ENCODE peak calls at places on chromosomes 11 and 22, in six cellular contexts. One of them, this sample, is unnamed.

GRCh38 chr11:47357985-47358730 is 5.7 kb upstream of the MYBPC3 start:
- DNase-seq in non-pigmented ciliary epithelial cell: no peak
- DNase-seq in SHP77 treated with DMSO at 0.1 percent for 48 hours: no peak
- DNase-seq in Right ventricle myocardium superior: no peak
- DNase-seq in HTR-8/SVneo: no peak
- DNase-seq in NCI-H774: no peak
- DNase-seq in this sample: no peak

GRCh38 chr11:112734207-112734606 is 227.0 kb upstream of the NCAM1 start:
- DNase-seq in non-pigmented ciliary epithelial cell: no peak
- DNase-seq in SHP77 treated with DMSO at 0.1 percent for 48 hours: no peak
- DNase-seq in Right ventricle myocardium superior: no peak
- DNase-seq in HTR-8/SVneo: peak
- DNase-seq in NCI-H774: no peak
- DNase-seq in this sample: peak

GRCh38 chr11:58788355-58789023 is 56.0 kb downstream of the GLYATL2 start:
- DNase-seq in non-pigmented ciliary epithelial cell: no peak
- DNase-seq in SHP77 treated with DMSO at 0.1 percent for 48 hours: no peak
- DNase-seq in Right ventricle myocardium superior: no peak
- DNase-seq in HTR-8/SVneo: peak
- DNase-seq in NCI-H774: peak
- DNase-seq in this sample: peak

GRCh38 chr11:132874638-132875037 is 657.7 kb downstream of the OPCML start:
- DNase-seq in non-pigmented ciliary epithelial cell: peak
- DNase-seq in SHP77 treated with DMSO at 0.1 percent for 48 hours: no peak
- DNase-seq in Right ventricle myocardium superior: no peak
- DNase-seq in HTR-8/SVneo: peak
- DNase-seq in NCI-H774: no peak
- DNase-seq in this sample: no peak

GRCh38 chr11:80627364-80627763 is 1186.5 kb upstream of the TENM4 start:
- DNase-seq in non-pigmented ciliary epithelial cell: no peak
- DNase-seq in SHP77 treated with DMSO at 0.1 percent for 48 hours: no peak
- DNase-seq in Right ventricle myocardium superior: no peak
- DNase-seq in HTR-8/SVneo: no peak
- DNase-seq in NCI-H774: no peak
- DNase-seq in this sample: no peak

GRCh38 chr22:20130319-20130718 is 1.3 kb upstream of the ZDHHC8 start:
- DNase-seq in non-pigmented ciliary epithelial cell: no peak
- DNase-seq in SHP77 treated with DMSO at 0.1 percent for 48 hours: no peak
- DNase-seq in Right ventricle myocardium superior: no peak
- DNase-seq in HTR-8/SVneo: no peak
- DNase-seq in NCI-H774: no peak
- DNase-seq in this sample: no peak

GRCh38 chr11:86511086-86511551 is 136.4 kb downstream of the CCDC81 start:
- DNase-seq in non-pigmented ciliary epithelial cell: no peak
- DNase-seq in SHP77 treated with DMSO at 0.1 percent for 48 hours: no peak
- DNase-seq in Right ventricle myocardium superior: no peak
- DNase-seq in HTR-8/SVneo: no peak
- DNase-seq in NCI-H774: no peak
- DNase-seq in this sample: no peak

GRCh38 chr11:63404536-63404935 is 35.0 kb downstream of the SLC22A9 start:
- DNase-seq in non-pigmented ciliary epithelial cell: no peak
- DNase-seq in SHP77 treated with DMSO at 0.1 percent for 48 hours: no peak
- DNase-seq in Right ventricle myocardium superior: no peak
- DNase-seq in HTR-8/SVneo: no peak
- DNase-seq in NCI-H774: no peak
- DNase-seq in this sample: no peak

GRCh38 chr11:69880041-69880802 is 61.0 kb upstream of the FGF3 start:
- DNase-seq in non-pigmented ciliary epithelial cell: no peak
- DNase-seq in SHP77 treated with DMSO at 0.1 percent for 48 hours: no peak
- DNase-seq in Right ventricle myocardium superior: no peak
- DNase-seq in HTR-8/SVneo: no peak
- DNase-seq in NCI-H774: no peak
- DNase-seq in this sample: no peak

GRCh38 chr22:32745251-32745995 is 56.1 kb upstream of the TIMP3 start:
- DNase-seq in non-pigmented ciliary epithelial cell: no peak
- DNase-seq in SHP77 treated with DMSO at 0.1 percent for 48 hours: no peak
- DNase-seq in Right ventricle myocardium superior: peak
- DNase-seq in HTR-8/SVneo: no peak
- DNase-seq in NCI-H774: no peak
- DNase-seq in this sample: no peak

GRCh38 chr22:42062506-42063190 is 8.0 kb downstream of the NAGA start:
- DNase-seq in non-pigmented ciliary epithelial cell: no peak
- DNase-seq in SHP77 treated with DMSO at 0.1 percent for 48 hours: no peak
- DNase-seq in Right ventricle myocardium superior: no peak
- DNase-seq in HTR-8/SVneo: no peak
- DNase-seq in NCI-H774: no peak
- DNase-seq in this sample: no peak

GRCh38 chr11:120229451-120230424 is 10.2 kb upstream of the POU2F3 start:
- DNase-seq in non-pigmented ciliary epithelial cell: no peak
- DNase-seq in SHP77 treated with DMSO at 0.1 percent for 48 hours: no peak
- DNase-seq in Right ventricle myocardium superior: no peak
- DNase-seq in HTR-8/SVneo: no peak
- DNase-seq in NCI-H774: no peak
- DNase-seq in this sample: no peak

GRCh38 chr22:20109411-20110358 is 6.2 kb upstream of the RANBP1 start:
- DNase-seq in non-pigmented ciliary epithelial cell: no peak
- DNase-seq in SHP77 treated with DMSO at 0.1 percent for 48 hours: no peak
- DNase-seq in Right ventricle myocardium superior: peak
- DNase-seq in HTR-8/SVneo: no peak
- DNase-seq in NCI-H774: no peak
- DNase-seq in this sample: no peak

GRCh38 chr11:102709211-102709980 is 3.8 kb upstream of the MMP27 start:
- DNase-seq in non-pigmented ciliary epithelial cell: no peak
- DNase-seq in SHP77 treated with DMSO at 0.1 percent for 48 hours: no peak
- DNase-seq in Right ventricle myocardium superior: no peak
- DNase-seq in HTR-8/SVneo: no peak
- DNase-seq in NCI-H774: no peak
- DNase-seq in this sample: no peak

GRCh38 chr22:41178425-41178975 is 26.6 kb upstream of the L3MBTL2 start:
- DNase-seq in non-pigmented ciliary epithelial cell: no peak
- DNase-seq in SHP77 treated with DMSO at 0.1 percent for 48 hours: no peak
- DNase-seq in Right ventricle myocardium superior: peak
- DNase-seq in HTR-8/SVneo: no peak
- DNase-seq in NCI-H774: no peak
- DNase-seq in this sample: no peak

GRCh38 chr11:31856248-31856647 is 45.1 kb upstream of the PAX6 start:
- DNase-seq in non-pigmented ciliary epithelial cell: no peak
- DNase-seq in SHP77 treated with DMSO at 0.1 percent for 48 hours: no peak
- DNase-seq in Right ventricle myocardium superior: no peak
- DNase-seq in HTR-8/SVneo: no peak
- DNase-seq in NCI-H774: no peak
- DNase-seq in this sample: no peak

GRCh38 chr11:125075242-125075625 is 12.1 kb downstream of the SLC37A2 start:
- DNase-seq in non-pigmented ciliary epithelial cell: no peak
- DNase-seq in SHP77 treated with DMSO at 0.1 percent for 48 hours: no peak
- DNase-seq in Right ventricle myocardium superior: no peak
- DNase-seq in HTR-8/SVneo: no peak
- DNase-seq in NCI-H774: no peak
- DNase-seq in this sample: no peak

GRCh38 chr11:720642-721346 is 14.8 kb downstream of the EPS8L2 start:
- DNase-seq in non-pigmented ciliary epithelial cell: no peak
- DNase-seq in SHP77 treated with DMSO at 0.1 percent for 48 hours: no peak
- DNase-seq in Right ventricle myocardium superior: no peak
- DNase-seq in HTR-8/SVneo: no peak
- DNase-seq in NCI-H774: no peak
- DNase-seq in this sample: peak

GRCh38 chr11:13126430-13126829 is 117.3 kb downstream of the RASSF10 start:
- DNase-seq in non-pigmented ciliary epithelial cell: peak
- DNase-seq in SHP77 treated with DMSO at 0.1 percent for 48 hours: no peak
- DNase-seq in Right ventricle myocardium superior: no peak
- DNase-seq in HTR-8/SVneo: peak
- DNase-seq in NCI-H774: peak
- DNase-seq in this sample: no peak

GRCh38 chr11:14619580-14619979 is 24.0 kb upstream of the PDE3B start:
- DNase-seq in non-pigmented ciliary epithelial cell: no peak
- DNase-seq in SHP77 treated with DMSO at 0.1 percent for 48 hours: no peak
- DNase-seq in Right ventricle myocardium superior: no peak
- DNase-seq in HTR-8/SVneo: no peak
- DNase-seq in NCI-H774: no peak
- DNase-seq in this sample: no peak

GRCh38 chr11:291281-292210 is 2.6 kb downstream of the PGGHG start:
- DNase-seq in non-pigmented ciliary epithelial cell: no peak
- DNase-seq in SHP77 treated with DMSO at 0.1 percent for 48 hours: no peak
- DNase-seq in Right ventricle myocardium superior: peak
- DNase-seq in HTR-8/SVneo: no peak
- DNase-seq in NCI-H774: no peak
- DNase-seq in this sample: no peak

GRCh38 chr11:67289651-67290479 is 762 bp downstream of the ANKRD13D start:
- DNase-seq in non-pigmented ciliary epithelial cell: no peak
- DNase-seq in SHP77 treated with DMSO at 0.1 percent for 48 hours: no peak
- DNase-seq in Right ventricle myocardium superior: peak
- DNase-seq in HTR-8/SVneo: no peak
- DNase-seq in NCI-H774: no peak
- DNase-seq in this sample: no peak

GRCh38 chr11:122617926-122618325 is 37.6 kb upstream of the UBASH3B start:
- DNase-seq in non-pigmented ciliary epithelial cell: no peak
- DNase-seq in SHP77 treated with DMSO at 0.1 percent for 48 hours: no peak
- DNase-seq in Right ventricle myocardium superior: no peak
- DNase-seq in HTR-8/SVneo: no peak
- DNase-seq in NCI-H774: no peak
- DNase-seq in this sample: no peak

GRCh38 chr11:119486691-119487259 is 63.8 kb upstream of the THY1 start:
- DNase-seq in non-pigmented ciliary epithelial cell: no peak
- DNase-seq in SHP77 treated with DMSO at 0.1 percent for 48 hours: no peak
- DNase-seq in Right ventricle myocardium superior: no peak
- DNase-seq in HTR-8/SVneo: no peak
- DNase-seq in NCI-H774: no peak
- DNase-seq in this sample: no peak

GRCh38 chr22:37741312-37741795 is 44.5 kb downstream of the TRIOBP start:
- DNase-seq in non-pigmented ciliary epithelial cell: peak
- DNase-seq in SHP77 treated with DMSO at 0.1 percent for 48 hours: peak
- DNase-seq in Right ventricle myocardium superior: peak
- DNase-seq in HTR-8/SVneo: peak
- DNase-seq in NCI-H774: peak
- DNase-seq in this sample: no peak

GRCh38 chr11:125976156-125976555 is 30.3 kb downstream of the VSIG10L2 start:
- DNase-seq in non-pigmented ciliary epithelial cell: no peak
- DNase-seq in SHP77 treated with DMSO at 0.1 percent for 48 hours: no peak
- DNase-seq in Right ventricle myocardium superior: no peak
- DNase-seq in HTR-8/SVneo: no peak
- DNase-seq in NCI-H774: no peak
- DNase-seq in this sample: no peak

GRCh38 chr22:47793304-47794101 is 1031.1 kb downstream of the TBC1D22A start:
- DNase-seq in non-pigmented ciliary epithelial cell: no peak
- DNase-seq in SHP77 treated with DMSO at 0.1 percent for 48 hours: no peak
- DNase-seq in Right ventricle myocardium superior: no peak
- DNase-seq in HTR-8/SVneo: no peak
- DNase-seq in NCI-H774: no peak
- DNase-seq in this sample: no peak

GRCh38 chr11:62555464-62556092 is 9.0 kb upstream of the AHNAK start:
- DNase-seq in non-pigmented ciliary epithelial cell: no peak
- DNase-seq in SHP77 treated with DMSO at 0.1 percent for 48 hours: no peak
- DNase-seq in Right ventricle myocardium superior: peak
- DNase-seq in HTR-8/SVneo: no peak
- DNase-seq in NCI-H774: no peak
- DNase-seq in this sample: no peak

GRCh38 chr22:45096256-45096907 is 67.3 kb upstream of the NUP50 start:
- DNase-seq in non-pigmented ciliary epithelial cell: no peak
- DNase-seq in SHP77 treated with DMSO at 0.1 percent for 48 hours: peak
- DNase-seq in Right ventricle myocardium superior: no peak
- DNase-seq in HTR-8/SVneo: peak
- DNase-seq in NCI-H774: peak
- DNase-seq in this sample: peak

GRCh38 chr11:19786644-19787043 is 74.0 kb downstream of the NAV2 start:
- DNase-seq in non-pigmented ciliary epithelial cell: no peak
- DNase-seq in SHP77 treated with DMSO at 0.1 percent for 48 hours: no peak
- DNase-seq in Right ventricle myocardium superior: no peak
- DNase-seq in HTR-8/SVneo: no peak
- DNase-seq in NCI-H774: no peak
- DNase-seq in this sample: no peak

GRCh38 chr22:21755855-21756284 is 20.3 kb upstream of the YPEL1 start:
- DNase-seq in non-pigmented ciliary epithelial cell: peak
- DNase-seq in SHP77 treated with DMSO at 0.1 percent for 48 hours: no peak
- DNase-seq in Right ventricle myocardium superior: no peak
- DNase-seq in HTR-8/SVneo: no peak
- DNase-seq in NCI-H774: no peak
- DNase-seq in this sample: no peak